ENCODE peak calls at places on chromosomes 5 and 9, in six cellular contexts. R is HL-60, N is colonic mucosa, M is left ventricle myocardium inferior, C is hepatocyte, T is PC-3. W is an unnamed sample.

GRCh38 chr5:1554410-1554967 is 30.7 kb upstream of the LPCAT1 start:
- DNase-seq in R (no peak), M (no peak), C (no peak), N (peak; percentile 12), T (no peak), W (no peak)

GRCh38 chr5:164663223-164663989 is 1158.0 kb downstream of the MAT2B start:
- DNase-seq in N (no peak), R (no peak), T (peak; percentile 55), C (no peak), M (no peak), W (peak; percentile 13)

GRCh38 chr5:36712719-36713118 is 106.3 kb downstream of the SLC1A3 start:
- DNase-seq in T (no peak), M (no peak), R (peak; percentile 63), C (no peak), N (no peak), W (no peak)

GRCh38 chr5:127586371-127586770 is 62.5 kb upstream of the CTXN3 start:
- DNase-seq in M (no peak), N (no peak), C (peak; percentile 42), T (no peak), R (no peak), W (no peak)

GRCh38 chr5:10689391-10690081 is 71.5 kb downstream of the DAP start:
- DNase-seq in T (peak; percentile 68), R (peak; percentile 57), C (no peak), N (no peak), M (no peak), W (no peak)

GRCh38 chr5:6573651-6574101 is 59.2 kb downstream of the NSUN2 start:
- DNase-seq in R (no peak), M (no peak), N (no peak), C (no peak), T (no peak), W (no peak)

GRCh38 chr5:143386725-143387124 is 16.8 kb downstream of the NR3C1 start:
- DNase-seq in T (no peak), R (no peak), M (no peak), N (no peak), C (no peak), W (no peak)

GRCh38 chr5:134958755-134959154 is 9.0 kb upstream of the CATSPER3 start:
- DNase-seq in C (no peak), M (no peak), R (no peak), N (no peak), T (no peak), W (no peak)

GRCh38 chr5:65876970-65877369 is 49.4 kb upstream of the ERBIN start:
- DNase-seq in T (no peak), R (no peak), M (no peak), N (no peak), C (no peak), W (no peak)

GRCh38 chr5:7534505-7534904 is 138.6 kb downstream of the ADCY2 start:
- DNase-seq in C (no peak), T (no peak), M (no peak), R (no peak), N (no peak), W (no peak)

GRCh38 chr9:83620841-83621636 is 1.9 kb upstream of the IDNK start:
- DNase-seq in N (peak; percentile 64), M (peak; percentile 21), R (peak; percentile 46), T (peak; percentile 64), C (peak; percentile 77), W (peak; percentile 45)

GRCh38 chr5:167720676-167721260 is 570.7 kb upstream of the WWC1 start:
- DNase-seq in M (no peak), C (no peak), N (no peak), R (no peak), T (peak; percentile 6), W (no peak)

GRCh38 chr9:135887585-135888050 is 19.7 kb downstream of the CAMSAP1 start:
- DNase-seq in T (no peak), N (no peak), C (no peak), R (peak; percentile 85), M (no peak), W (no peak)

GRCh38 chr5:33793836-33794549 is 97.8 kb downstream of the ADAMTS12 start:
- DNase-seq in M (no peak), N (no peak), T (no peak), C (no peak), R (no peak), W (no peak)

GRCh38 chr5:74054139-74054538 is 428.1 kb downstream of the ARHGEF28 start:
- DNase-seq in N (no peak), R (no peak), C (no peak), M (no peak), T (no peak), W (no peak)

GRCh38 chr5:57436586-57436985 is 46.0 kb downstream of the ACTBL2 start:
- DNase-seq in N (no peak), R (no peak), C (no peak), M (no peak), T (no peak), W (no peak)

GRCh38 chr5:160274483-160274931 is 37.9 kb downstream of the CCNJL start:
- DNase-seq in M (no peak), R (no peak), N (no peak), C (no peak), T (no peak), W (no peak)

GRCh38 chr5:130720355-130720754 is 444.7 kb downstream of the HINT1 start:
- DNase-seq in R (no peak), T (peak; percentile 85), N (no peak), M (no peak), C (peak; percentile 69), W (peak; percentile 58)

GRCh38 chr9:132141364-132141947 is 20.4 kb upstream of the NTNG2 start:
- DNase-seq in C (no peak), N (no peak), R (peak; percentile 15), T (no peak), M (no peak), W (peak; percentile 50)

GRCh38 chr5:8842906-8843590 is 702.8 kb downstream of the SEMA5A start:
- DNase-seq in C (peak; percentile 28), R (no peak), M (no peak), N (no peak), T (peak; percentile 61), W (no peak)

GRCh38 chr5:124644138-124644537 is 102.3 kb downstream of the ZNF608 start:
- DNase-seq in C (no peak), M (no peak), N (no peak), T (peak; percentile 33), R (no peak), W (no peak)

GRCh38 chr5:38316544-38317224 is 58.3 kb downstream of the EGFLAM start:
- DNase-seq in N (no peak), R (no peak), M (peak; percentile 18), T (no peak), C (peak; percentile 21), W (no peak)

GRCh38 chr5:169218862-169219261 is 82.1 kb downstream of the SLIT3 start:
- DNase-seq in N (no peak), M (no peak), T (peak; percentile 45), R (no peak), C (peak; percentile 30), W (no peak)

GRCh38 chr5:109690456-109691247 is 925 bp downstream of the MAN2A1 start:
- DNase-seq in M (peak; percentile 76), N (peak; percentile 81), T (peak; percentile 61), C (peak; percentile 89), R (peak; percentile 48), W (peak; percentile 73)
- TF ChIP-seq CTCF in M (peak; percentile 87), N (peak; percentile 57), T (peak; percentile 66), C (peak; percentile 82), R (peak; percentile 10), W (peak; percentile 95)

GRCh38 chr9:126367646-126368419 is 41.2 kb downstream of the MVB12B start:
- DNase-seq in M (no peak), C (peak; percentile 72), N (peak; percentile 84), T (peak; percentile 66), R (no peak), W (no peak)
- H3K27ac ChIP-seq in M (no peak overlapping the region), C (peak overlapping the region; percentile 28), N (peak overlapping the region; percentile 61), T (peak overlapping the region; percentile 38), R (no peak overlapping the region), W (no peak overlapping the region)

GRCh38 chr9:2230362-2230761 is 215.2 kb downstream of the SMARCA2 start:
- DNase-seq in N (no peak), C (no peak), M (no peak), R (no peak), T (no peak), W (no peak)
- TF ChIP-seq CTCF in N (no peak), C (no peak), M (no peak), R (no peak), T (no peak), W (no peak)

GRCh38 chr9:36293918-36294317 is 35.7 kb upstream of the GNE start:
- DNase-seq in R (no peak), N (no peak), T (no peak), C (no peak), M (no peak), W (no peak)
- H3K27ac ChIP-seq in R (no peak overlapping the region), N (no peak overlapping the region), T (no peak overlapping the region), C (no peak overlapping the region), M (no peak overlapping the region), W (no peak overlapping the region)

DNA sequence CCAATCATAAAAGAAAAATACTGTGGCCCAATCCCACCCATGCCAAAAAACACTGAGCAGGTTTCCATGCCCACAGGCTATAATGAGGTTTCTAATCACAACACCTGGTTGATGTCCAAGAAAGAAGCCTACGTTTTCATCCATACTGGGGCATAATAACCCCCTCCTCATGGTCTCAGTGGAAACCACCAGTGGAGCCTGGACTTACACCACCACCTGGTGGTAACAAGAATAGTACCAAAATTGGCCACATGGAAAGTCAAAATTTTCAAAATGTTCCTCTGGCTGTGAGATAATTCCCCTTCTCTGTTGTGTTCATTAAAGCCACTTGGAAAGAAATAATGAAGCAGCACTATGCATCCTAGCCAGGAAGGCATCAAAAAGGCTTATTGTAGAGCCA is 687.3 kb upstream of the ST8SIA4 start:
- DNase-seq in T (peak; percentile 18), N (no peak), M (no peak), R (no peak), C (no peak), W (no peak)
- TF ChIP-seq CTCF in T (peak; percentile 61), N (no peak), M (no peak), R (no peak), C (peak; percentile 22), W (no peak)

DNA sequence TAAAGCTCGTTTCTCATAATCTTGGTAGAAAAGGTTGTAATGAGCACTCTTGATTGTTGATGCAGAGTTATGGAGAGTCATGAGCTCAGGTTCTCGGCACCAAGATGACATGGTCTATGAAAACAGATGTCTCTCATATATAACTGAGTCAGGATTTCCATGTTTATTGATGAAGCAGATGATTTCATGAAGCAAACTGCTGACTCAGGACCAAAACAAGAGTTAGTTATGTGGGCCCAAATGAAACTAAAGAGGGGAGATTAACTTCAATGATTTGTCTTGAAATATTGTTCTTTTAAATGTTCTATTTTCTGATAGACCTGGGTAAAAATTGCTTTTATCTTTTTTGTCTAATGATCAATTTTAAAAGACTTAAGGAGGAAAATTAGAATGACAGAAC is 258.6 kb upstream of the CTNND2 start:
- DNase-seq in R (no peak), M (no peak), T (no peak), N (no peak), C (no peak), W (no peak)
- H3K27ac ChIP-seq in R (no peak overlapping the region), M (no peak overlapping the region), T (no peak overlapping the region), N (no peak overlapping the region), C (no peak overlapping the region), W (no peak overlapping the region)